ENCODE peak calls at places on chromosomes 2 and 18, in six cellular contexts. J is fibroblast of lung, M is NB4, O is Peyer's patch, B is tibial artery, E is A549. U is an unnamed sample.

GRCh38 chr2:227241005-227241404 is 76.6 kb downstream of the COL4A3 start:
- DNase-seq in J (no peak), M (no peak), O (no peak), B (no peak), E (no peak), U (no peak)

GRCh38 chr18:8901019-8901418 is 195.7 kb downstream of the MTCL1 start:
- DNase-seq in J (no peak), M (no peak), O (no peak), B (no peak), E (no peak), U (no peak)

GRCh38 chr2:187475499-187476248 is 27.6 kb upstream of the CALCRL start:
- DNase-seq in J (peak), M (peak), O (no peak), B (no peak), E (no peak), U (no peak)

GRCh38 chr2:238996331-238997136 is 148.6 kb downstream of the TWIST2 start:
- DNase-seq in J (no peak), M (no peak), O (no peak), B (no peak), E (no peak), U (no peak)

GRCh38 chr2:127951031-127951430 is 65.3 kb upstream of the AMMECR1L start:
- DNase-seq in J (peak), M (no peak), O (no peak), B (no peak), E (no peak), U (peak)

GRCh38 chr2:105746177-105747080 is 1.7 kb downstream of the NCK2 start:
- DNase-seq in J (no peak), M (peak), O (peak), B (peak), E (no peak), U (peak)

GRCh38 chr2:44529448-44529847 is 167.7 kb downstream of the CAMKMT start:
- DNase-seq in J (peak), M (no peak), O (no peak), B (no peak), E (no peak), U (no peak)

GRCh38 chr2:206098471-206098870 is 12.5 kb upstream of the INO80D start:
- DNase-seq in J (no peak), M (peak), O (no peak), B (no peak), E (no peak), U (no peak)

GRCh38 chr2:15155959-15156574 is 405.1 kb downstream of the NBAS start:
- DNase-seq in J (no peak), M (no peak), O (no peak), B (no peak), E (no peak), U (no peak)

GRCh38 chr2:105344704-105345345 is 7.5 kb downstream of the C2orf49 start:
- DNase-seq in J (no peak), M (peak), O (no peak), B (no peak), E (peak), U (peak)

GRCh38 chr18:64097497-64097896 is 51.4 kb downstream of the LINC00305 start:
- DNase-seq in J (no peak), M (no peak), O (no peak), B (no peak), E (no peak), U (peak)

GRCh38 chr2:113061241-113061640 is 2.2 kb downstream of the IL36RN start:
- DNase-seq in J (no peak), M (no peak), O (no peak), B (no peak), E (no peak), U (no peak)

GRCh38 chr2:77746780-77747179 is 224.6 kb upstream of the LRRTM4 start:
- DNase-seq in J (no peak), M (no peak), O (no peak), B (no peak), E (no peak), U (no peak)

DNA sequence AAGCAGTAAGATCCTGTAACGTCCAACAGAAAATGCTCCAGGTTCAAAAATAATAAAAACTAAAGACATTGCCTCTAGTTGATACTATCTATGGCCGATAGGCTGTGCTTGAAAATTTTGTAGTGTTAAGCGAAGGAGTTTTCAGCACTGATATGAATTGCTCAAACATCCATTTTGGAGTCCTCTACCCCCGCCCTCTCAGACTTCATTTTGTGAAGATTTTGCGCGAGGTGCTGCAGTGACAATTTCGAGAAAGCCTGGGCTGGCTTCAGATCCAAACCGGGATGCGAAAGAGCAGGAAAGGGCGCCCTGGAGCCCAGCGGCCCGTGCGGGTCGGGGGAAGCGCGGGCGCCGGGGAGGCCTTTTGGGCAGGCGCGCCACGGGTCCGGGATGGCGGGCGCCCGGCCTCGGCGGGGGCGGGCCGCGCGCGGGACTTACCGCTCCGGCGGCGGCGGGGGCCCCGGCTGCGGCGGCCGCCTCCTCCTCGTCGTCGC is 1.8 kb downstream of the SP3 start:
- DNase-seq in J (peak), M (peak), O (peak), B (peak), E (peak), U (peak)
- TF ChIP-seq CTCF in J (peak), M (no peak), O (peak), B (peak), E (peak), U (peak)

GRCh38 chr18:79540914-79541301 is 138.7 kb upstream of the CTDP1 start:
- DNase-seq in J (no peak), M (no peak), O (no peak), B (peak), E (no peak), U (no peak)
- H3K4me3 ChIP-seq in J (no peak), M (no peak), O (no peak), B (no peak), E (no peak), U (no peak)

GRCh38 chr2:191577611-191578010 is 100.3 kb upstream of the NABP1 start:
- DNase-seq in J (no peak), M (no peak), O (no peak), B (no peak), E (no peak), U (peak)

GRCh38 chr2:191581003-191581402 is 96.9 kb upstream of the NABP1 start:
- DNase-seq in J (no peak), M (no peak), O (no peak), B (no peak), E (no peak), U (no peak)

GRCh38 chr2:191580581-191580980 is 97.4 kb upstream of the NABP1 start:
- DNase-seq in J (no peak), M (peak), O (no peak), B (no peak), E (no peak), U (no peak)

GRCh38 chr2:191574232-191574631 is 103.7 kb upstream of the NABP1 start:
- DNase-seq in J (peak), M (no peak), O (no peak), B (no peak), E (no peak), U (no peak)

DNA sequence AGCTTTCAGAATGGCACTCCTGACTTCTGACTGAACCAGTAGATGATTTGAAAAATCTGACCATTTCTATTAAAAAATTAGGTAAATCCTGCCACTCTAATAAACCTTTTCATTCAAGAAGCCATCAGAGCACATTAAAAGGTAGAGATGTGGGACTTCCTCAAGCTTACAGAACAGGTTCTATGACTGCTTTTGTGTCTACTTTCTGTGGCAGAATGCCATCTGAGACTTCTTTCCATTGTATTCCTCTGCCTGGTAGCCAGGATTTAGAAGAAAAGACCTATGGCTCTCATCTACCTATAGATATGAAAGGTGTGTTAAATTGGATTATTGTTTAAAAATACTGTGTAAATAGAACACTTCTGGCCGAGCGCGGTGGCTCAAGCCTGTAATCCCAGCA is 99.9 kb upstream of the NABP1 start:
- DNase-seq in J (no peak), M (no peak), O (no peak), B (no peak), E (no peak), U (peak)
- TF ChIP-seq CTCF in J (no peak), M (no peak), O (no peak), B (no peak), E (no peak), U (no peak)

GRCh38 chr2:46308081-46308480 is 10.9 kb downstream of the EPAS1 start:
- DNase-seq in J (no peak), M (no peak), O (no peak), B (no peak), E (no peak), U (no peak)
- H3K4me3 ChIP-seq in J (no peak), M (no peak), O (no peak), B (no peak), E (peak), U (no peak)

GRCh38 chr18:79933765-79934164 is 17.7 kb downstream of the SLC66A2 start:
- DNase-seq in J (peak), M (no peak), O (no peak), B (peak), E (no peak), U (no peak)
- TF ChIP-seq CTCF in J (no peak), M (no peak), O (no peak), B (no peak), E (no peak), U (no peak)

DNA sequence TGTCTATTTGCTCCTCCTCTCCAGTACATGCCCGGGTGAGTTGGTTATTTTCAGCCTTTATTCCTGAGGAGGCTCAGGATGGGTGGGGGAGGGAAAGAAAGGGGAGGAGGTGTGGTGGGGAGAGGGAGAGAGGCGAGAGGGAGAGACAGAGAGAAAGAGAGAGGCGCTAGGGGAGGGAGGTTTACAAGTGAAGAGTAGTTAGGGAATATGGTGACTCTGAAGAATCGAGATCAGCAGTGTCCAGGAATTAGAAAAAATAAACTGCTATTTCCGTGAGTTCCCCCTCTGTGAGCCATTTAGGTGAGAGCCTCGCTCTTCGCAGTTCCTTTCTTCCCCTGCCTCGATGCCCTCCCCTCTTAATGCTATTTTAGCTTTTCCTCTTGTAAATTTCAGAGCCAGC is 138.9 kb downstream of the MEIS1 start:
- DNase-seq in J (peak), M (no peak), O (no peak), B (no peak), E (no peak), U (no peak)
- H3K4me3 ChIP-seq in J (peak), M (no peak), O (no peak), B (no peak), E (no peak), U (no peak)

GRCh38 chr2:153787612-153788011 is 84.1 kb upstream of the GALNT13 start:
- DNase-seq in J (no peak), M (no peak), O (no peak), B (no peak), E (no peak), U (no peak)
- TF ChIP-seq CTCF in J (no peak), M (no peak), O (no peak), B (no peak), E (peak), U (no peak)

U was measured in epithelial cell of esophagus.